ENCODE peak calls at places on chromosomes 12 and 14, in six cellular contexts. F is transverse colon, L is stomach, K is mesendoderm, V is A549, J is Karpas-422. U is an unnamed sample.

GRCh38 chr12:57758566-57759359 is 3.9 kb downstream of the MARCHF9 start:
- DNase-seq in F (no peak), L (no peak), K (no peak), J (no peak), V (no peak), U (no peak)

GRCh38 chr14:63453443-63453936 is 89.7 kb downstream of the PPP2R5E start:
- DNase-seq in F (no peak), K (no peak), L (no peak), J (no peak), V (no peak), U (no peak)

GRCh38 chr12:66438601-66439000 is 136.3 kb downstream of the HELB start:
- DNase-seq in L (no peak), K (peak; percentile 21), J (no peak), V (no peak), F (no peak), U (no peak)

GRCh38 chr12:42130670-42131402 is 13.8 kb downstream of the GXYLT1 start:
- DNase-seq in K (peak; percentile 4), V (no peak), L (no peak), J (no peak), F (no peak), U (no peak)

GRCh38 chr14:105537580-105538474 is 11.4 kb downstream of the TMEM121 start:
- DNase-seq in K (peak; percentile 13), L (peak; percentile 78), V (no peak), J (peak; percentile 89), F (peak; percentile 62), U (peak; percentile 43)

GRCh38 chr14:104878582-104878981 is 13.5 kb downstream of the CEP170B start:
- DNase-seq in V (no peak), J (no peak), L (no peak), F (no peak), K (no peak), U (peak; percentile 25)

GRCh38 chr12:1464925-1465324 is 129.5 kb downstream of the FBXL14 start:
- DNase-seq in J (no peak), L (no peak), F (no peak), V (no peak), K (no peak), U (no peak)

GRCh38 chr12:6613776-6614512 is 6.8 kb upstream of the CHD4 start:
- DNase-seq in J (peak; percentile 78), K (peak; percentile 100), L (peak; percentile 90), F (peak; percentile 90), V (peak; percentile 90), U (peak; percentile 90)

GRCh38 chr14:101410126-101410525 is 151.2 kb upstream of the DIO3 start:
- DNase-seq in F (no peak), L (no peak), K (peak; percentile 32), J (peak; percentile 55), V (peak; percentile 15), U (no peak)

GRCh38 chr12:57241556-57242310 is 9.3 kb downstream of the STAC3 start:
- DNase-seq in K (no peak), J (peak; percentile 80), F (no peak), L (no peak), V (no peak), U (no peak)

GRCh38 chr12:6278439-6279255 is 31.8 kb upstream of the PLEKHG6 start:
- DNase-seq in L (peak; percentile 89), J (peak; percentile 82), K (peak; percentile 85), F (peak; percentile 94), V (peak; percentile 88), U (peak; percentile 96)

DNA sequence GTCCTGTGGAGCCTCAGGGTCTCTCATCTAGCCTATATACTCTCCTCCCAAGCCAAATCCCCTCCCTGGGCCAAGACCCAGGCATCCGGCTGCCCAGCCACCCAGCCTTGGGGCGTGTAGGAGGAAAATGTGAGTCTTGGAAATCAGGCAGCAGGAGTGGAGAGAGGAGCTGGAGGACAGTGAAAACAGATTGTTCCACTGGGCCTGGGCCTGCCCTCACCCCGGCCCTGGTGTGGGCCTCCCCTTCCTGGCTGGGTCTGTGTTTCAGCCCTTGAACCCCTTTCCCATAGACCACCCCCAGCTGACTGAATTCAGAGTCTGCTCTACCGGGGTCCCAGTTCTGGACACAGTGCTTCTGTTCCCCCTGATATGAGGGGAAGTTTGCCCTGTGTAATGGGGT is 6.7 kb downstream of the ITGA5 start:
- DNase-seq in V (no peak), F (no peak), J (no peak), L (no peak), K (no peak), U (no peak)
- H3K4me3 ChIP-seq in V (no peak overlapping the region), F (no peak overlapping the region), J (no peak overlapping the region), L (no peak overlapping the region), K (no peak overlapping the region), U (no peak overlapping the region)

GRCh38 chr14:54699735-54700134 is 132.8 kb downstream of the SAMD4A start:
- DNase-seq in L (no peak), V (no peak), F (no peak), K (no peak), J (no peak), U (no peak)
- H3K27ac ChIP-seq in L (no peak overlapping the region), V (no peak overlapping the region), F (peak overlapping the region; percentile 5), K (no peak overlapping the region), J (no peak overlapping the region), U (no peak overlapping the region)

GRCh38 chr12:132492522-132492921 is 2.6 kb downstream of the FBRSL1 start:
- DNase-seq in L (no peak), J (no peak), V (no peak), F (peak; percentile 35), K (no peak), U (no peak)
- H3K4me3 ChIP-seq in L (peak overlapping the region; percentile 74), J (no peak overlapping the region), V (no peak overlapping the region), F (no peak overlapping the region), K (no peak overlapping the region), U (no peak overlapping the region)

GRCh38 chr12:131188131-131189050 is 234.7 kb downstream of the ADGRD1 start:
- DNase-seq in J (no peak), K (no peak), L (no peak), F (no peak), V (no peak), U (no peak)
- H3K27ac ChIP-seq in J (no peak overlapping the region), K (no peak overlapping the region), L (no peak overlapping the region), F (no peak overlapping the region), V (no peak overlapping the region), U (no peak overlapping the region)

GRCh38 chr12:53227341-53227740 is 4.7 kb downstream of the RARG start:
- DNase-seq in J (no peak), L (no peak), V (no peak), K (no peak), F (no peak), U (no peak)
- H3K4me3 ChIP-seq in J (no peak overlapping the region), L (no peak overlapping the region), V (no peak overlapping the region), K (no peak overlapping the region), F (no peak overlapping the region), U (no peak overlapping the region)

DNA sequence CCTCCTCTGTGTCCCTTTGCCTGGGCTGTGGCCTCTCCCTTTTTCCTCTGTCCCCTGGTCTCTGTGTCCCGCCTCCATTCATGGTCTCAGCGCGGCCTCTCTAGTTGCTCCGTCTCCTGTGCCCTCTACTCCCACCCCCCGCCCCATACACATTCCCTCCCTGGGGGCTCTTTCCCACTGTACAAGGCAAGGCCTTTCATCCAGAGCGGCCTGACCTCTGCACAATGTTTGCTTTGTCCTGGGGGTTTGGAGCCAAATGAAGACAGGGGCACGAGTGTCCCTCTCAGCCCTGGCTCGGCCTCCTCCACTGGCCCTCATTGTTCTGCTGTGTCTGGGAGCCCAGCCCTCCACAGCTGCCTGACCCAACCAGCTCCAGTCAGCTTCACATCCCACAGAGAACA is 678.6 kb downstream of the BCL11B start:
- DNase-seq in F (no peak), L (no peak), J (no peak), K (no peak), V (no peak), U (no peak)
- H3K27ac ChIP-seq in F (no peak overlapping the region), L (no peak overlapping the region), J (no peak overlapping the region), K (no peak overlapping the region), V (no peak overlapping the region), U (no peak overlapping the region)

DNA sequence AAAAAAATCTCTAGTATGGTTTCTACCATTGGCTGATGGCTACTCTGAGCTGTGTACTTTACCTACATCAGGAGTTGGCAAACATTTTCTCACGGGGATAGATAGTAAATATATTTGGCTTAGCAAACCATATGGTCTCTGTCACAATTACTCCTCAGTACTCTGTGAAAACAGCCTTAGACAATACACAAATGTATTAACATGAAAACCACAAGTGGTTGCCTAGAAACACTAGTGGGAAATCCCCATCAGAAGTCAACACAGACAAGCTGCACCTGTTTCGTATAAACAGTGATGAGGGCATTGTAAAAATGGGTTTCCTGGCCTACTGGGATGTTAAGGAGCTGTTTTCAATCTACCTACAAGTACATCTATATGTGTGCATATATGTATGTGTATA is 84.6 kb upstream of the NAV3 start:
- DNase-seq in V (no peak), L (no peak), J (no peak), F (no peak), K (no peak), U (peak; percentile 28)
- H3K4me3 ChIP-seq in V (no peak overlapping the region), L (no peak overlapping the region), J (no peak overlapping the region), F (no peak overlapping the region), K (no peak overlapping the region), U (no peak overlapping the region)

DNA sequence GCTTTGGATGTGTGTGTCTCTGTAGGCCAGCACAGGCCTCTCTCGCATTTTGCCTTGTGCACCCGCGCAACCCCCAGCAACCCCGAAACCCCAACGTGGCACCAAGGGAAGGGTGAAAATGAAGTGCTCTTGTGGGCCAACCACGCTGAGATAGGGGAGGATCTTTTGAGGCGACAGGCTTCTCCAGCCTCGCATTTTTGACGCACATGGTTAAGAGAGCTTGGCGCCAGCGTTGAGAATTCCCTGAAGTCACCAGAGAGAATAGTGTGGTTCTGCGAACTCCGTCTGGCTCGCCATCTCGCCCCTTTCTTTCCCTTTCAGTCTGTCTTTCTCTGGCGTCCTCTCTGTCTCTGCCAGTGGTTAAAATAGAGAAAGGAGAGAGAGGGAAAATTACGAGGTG is 1.9 kb upstream of the TBX3 start:
- DNase-seq in V (no peak), L (no peak), J (no peak), K (peak; percentile 92), F (no peak), U (no peak)
- H3K27ac ChIP-seq in V (peak overlapping the region; percentile 96), L (no peak overlapping the region), J (no peak overlapping the region), K (peak overlapping the region; percentile 87), F (no peak overlapping the region), U (no peak overlapping the region)

U was measured in small intestine.